ENCODE peak calls at places on chromosomes 4 and X, in eight cellular contexts. U is activated CD8-positive, alpha-beta memory T cell treated with anti-CD3 and anti-CD28 coated beads for 48 hours; H is MV-4-11; O is stimulated activated CD4-positive, alpha-beta T cell treated with anti-CD3 and anti-CD28 coated beads, Interleukin-4, amount 100 ng/mL, for 4 hours; Z is M059J; K is cardiac fibroblast; A is body of pancreas; C is putamen. D is an unnamed sample.

GRCh38 chrX:5907202-5907601 is 321.5 kb downstream of the NLGN4X start:
- DNase-seq in U (no peak), H (no peak), O (no peak), Z (no peak), K (no peak), A (no peak), C (no peak), D (no peak)

GRCh38 chr4:178917756-178918155 is 1475.5 kb upstream of the AGA start:
- DNase-seq in U (no peak), H (no peak), O (no peak), Z (no peak), K (no peak), A (no peak), C (peak), D (no peak)

GRCh38 chr4:170014359-170015008 is 11.7 kb downstream of the MFAP3L start:
- DNase-seq in U (no peak), H (no peak), O (no peak), Z (peak), K (peak), A (no peak), C (no peak), D (no peak)

GRCh38 chr4:7910721-7911015 is 29.0 kb downstream of the AFAP1 start:
- DNase-seq in U (no peak), H (no peak), O (no peak), Z (no peak), K (no peak), A (no peak), C (no peak), D (no peak)

GRCh38 chr4:140103676-140104075 is 50.3 kb downstream of the MAML3 start:
- DNase-seq in U (no peak), H (peak), O (peak), Z (peak), K (peak), A (no peak), C (no peak), D (peak)

GRCh38 chrX:32530802-32531403 is 680.4 kb downstream of the DMD start:
- DNase-seq in U (no peak), H (peak), O (no peak), Z (peak), K (peak), A (peak), C (peak), D (peak)

GRCh38 chr4:4455199-4455865 is 68.4 kb downstream of the NSG1 start:
- DNase-seq in U (no peak), H (no peak), O (no peak), Z (no peak), K (no peak), A (no peak), C (no peak), D (no peak)

GRCh38 chr4:4867745-4868505 is 8.5 kb downstream of the MSX1 start:
- DNase-seq in U (no peak), H (no peak), O (no peak), Z (peak), K (no peak), A (no peak), C (no peak), D (no peak)

GRCh38 chr4:89152972-89153371 is 41.6 kb downstream of the TIGD2 start:
- DNase-seq in U (no peak), H (no peak), O (no peak), Z (no peak), K (peak), A (no peak), C (no peak), D (no peak)

GRCh38 chr4:109029987-109030386 is 267.1 kb upstream of the ETNPPL start:
- DNase-seq in U (no peak), H (no peak), O (no peak), Z (no peak), K (no peak), A (no peak), C (no peak), D (no peak)

GRCh38 chr4:110085131-110085530 is 113.3 kb downstream of the ELOVL6 start:
- DNase-seq in U (no peak), H (no peak), O (no peak), Z (peak), K (peak), A (peak), C (no peak), D (peak)

GRCh38 chr4:40311811-40312346 is 23.3 kb upstream of the CHRNA9 start:
- DNase-seq in U (no peak), H (no peak), O (no peak), Z (no peak), K (no peak), A (no peak), C (no peak), D (peak)

GRCh38 chr4:126772662-126773061 is 860.1 kb upstream of the INTU start:
- DNase-seq in U (no peak), H (no peak), O (no peak), Z (peak), K (no peak), A (no peak), C (no peak), D (no peak)